ENCODE peak calls at places on chromosomes 16 and 17, in ten cellular contexts. Q is fibroblast of lung; S is upper lobe of right lung; O is heart right ventricle; Z is esophagus muscularis mucosa; D is transverse colon; H is fibroblast of pulmonary artery; G is activated CD8-positive, alpha-beta T cell treated with anti-CD3 and anti-CD28 coated beads for 36 hours; K is AG04450; Y is lower leg skin. N is an unnamed sample.
A peak's percentile ranks its signal among the peaks of the same experiment; 100 is the strongest.

GRCh38 chr17:28967240-28968135 is 16.2 kb upstream of the PHF12 start:
- DNase-seq in Q (no peak), S (no peak), O (no peak), Z (no peak), D (no peak), H (no peak), G (no peak), K (no peak), Y (no peak), N (no peak)

GRCh38 chr16:84566580-84567244 is 51.2 kb downstream of the COTL1 start:
- DNase-seq in Q (no peak), S (no peak), O (no peak), Z (no peak), D (no peak), H (no peak), G (no peak), K (no peak), Y (no peak), N (no peak)

GRCh38 chr17:29723283-29724047 is 100.8 kb upstream of the CORO6 start:
- DNase-seq in Q (no peak), S (no peak), O (no peak), Z (peak; percentile 8), D (no peak), H (no peak), G (peak; percentile 36), K (no peak), Y (no peak), N (no peak)

GRCh38 chr16:84055366-84055765 is 12.8 kb upstream of the SLC38A8 start:
- DNase-seq in Q (no peak), S (peak; percentile 46), O (peak; percentile 54), Z (no peak), D (no peak), H (no peak), G (no peak), K (no peak), Y (no peak), N (peak; percentile 59)

GRCh38 chr17:16479264-16479663 is 12.7 kb downstream of the LRRC75A start:
- DNase-seq in Q (no peak), S (no peak), O (no peak), Z (no peak), D (no peak), H (no peak), G (no peak), K (no peak), Y (no peak), N (no peak)

GRCh38 chr17:40016692-40017000 is 1.4 kb downstream of the CSF3 start:
- DNase-seq in Q (no peak), S (no peak), O (no peak), Z (no peak), D (no peak), H (no peak), G (no peak), K (no peak), Y (no peak), N (no peak)

GRCh38 chr17:42049834-42050359 is 504 bp downstream of the C17orf113 start:
- DNase-seq in Q (no peak), S (no peak), O (no peak), Z (no peak), D (no peak), H (no peak), G (no peak), K (no peak), Y (no peak), N (no peak)

GRCh38 chr17:33389506-33390141 is 96.5 kb upstream of the ASIC2 start:
- DNase-seq in Q (no peak), S (no peak), O (no peak), Z (no peak), D (no peak), H (peak; percentile 52), G (no peak), K (no peak), Y (no peak), N (no peak)

GRCh38 chr16:66131156-66131807 is 235.2 kb upstream of the CDH5 start:
- DNase-seq in Q (no peak), S (no peak), O (no peak), Z (no peak), D (no peak), H (no peak), G (no peak), K (no peak), Y (no peak), N (no peak)

GRCh38 chr16:66129196-66129595 is 237.3 kb upstream of the CDH5 start:
- DNase-seq in Q (no peak), S (no peak), O (no peak), Z (no peak), D (no peak), H (no peak), G (no peak), K (no peak), Y (no peak), N (no peak)

GRCh38 chr16:66130296-66130910 is 236.1 kb upstream of the CDH5 start:
- DNase-seq in Q (peak; percentile 82), S (no peak), O (no peak), Z (no peak), D (no peak), H (peak; percentile 81), G (no peak), K (peak; percentile 87), Y (no peak), N (no peak)

GRCh38 chr16:66127459-66128362 is 238.8 kb upstream of the CDH5 start:
- DNase-seq in Q (no peak), S (no peak), O (peak; percentile 19), Z (no peak), D (no peak), H (peak; percentile 69), G (no peak), K (no peak), Y (peak; percentile 36), N (no peak)

GRCh38 chr16:66128363-66128725 is 238.1 kb upstream of the CDH5 start:
- DNase-seq in Q (no peak), S (no peak), O (no peak), Z (no peak), D (no peak), H (no peak), G (no peak), K (no peak), Y (no peak), N (no peak)
- TF ChIP-seq CTCF in Q (no peak), S (no peak), O (no peak), Z (no peak), D (no peak), H (no peak), G (no peak), K (no peak), Y (no peak), N (no peak)

DNA sequence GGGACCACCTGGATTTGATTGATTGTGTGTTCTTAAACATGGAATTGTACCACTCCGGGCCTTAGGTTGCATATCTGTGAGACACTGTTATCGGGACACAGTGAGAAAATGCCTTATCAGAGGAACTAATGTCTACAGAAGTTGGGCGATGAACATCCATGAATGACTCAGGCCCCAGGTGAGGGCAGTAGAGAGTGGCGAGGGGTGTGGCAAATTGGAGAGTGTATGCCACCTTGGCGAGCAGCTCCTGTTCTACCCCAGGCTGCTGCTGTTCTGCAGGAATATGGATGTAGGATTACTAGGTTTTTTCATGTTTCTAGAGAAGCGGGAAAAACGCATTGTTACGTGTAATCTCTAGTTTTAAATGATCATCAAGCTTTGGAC is 38.8 kb downstream of the CLEC16A start:
- DNase-seq in Q (no peak), S (no peak), O (no peak), Z (no peak), D (peak; percentile 31), H (no peak), G (peak; percentile 28), K (no peak), Y (no peak), N (no peak)
- TF ChIP-seq CTCF in Q (no peak), S (no peak), O (no peak), Z (no peak), D (no peak), H (no peak), G (no peak), K (peak; percentile 4), Y (no peak), N (peak; percentile 26)

DNA sequence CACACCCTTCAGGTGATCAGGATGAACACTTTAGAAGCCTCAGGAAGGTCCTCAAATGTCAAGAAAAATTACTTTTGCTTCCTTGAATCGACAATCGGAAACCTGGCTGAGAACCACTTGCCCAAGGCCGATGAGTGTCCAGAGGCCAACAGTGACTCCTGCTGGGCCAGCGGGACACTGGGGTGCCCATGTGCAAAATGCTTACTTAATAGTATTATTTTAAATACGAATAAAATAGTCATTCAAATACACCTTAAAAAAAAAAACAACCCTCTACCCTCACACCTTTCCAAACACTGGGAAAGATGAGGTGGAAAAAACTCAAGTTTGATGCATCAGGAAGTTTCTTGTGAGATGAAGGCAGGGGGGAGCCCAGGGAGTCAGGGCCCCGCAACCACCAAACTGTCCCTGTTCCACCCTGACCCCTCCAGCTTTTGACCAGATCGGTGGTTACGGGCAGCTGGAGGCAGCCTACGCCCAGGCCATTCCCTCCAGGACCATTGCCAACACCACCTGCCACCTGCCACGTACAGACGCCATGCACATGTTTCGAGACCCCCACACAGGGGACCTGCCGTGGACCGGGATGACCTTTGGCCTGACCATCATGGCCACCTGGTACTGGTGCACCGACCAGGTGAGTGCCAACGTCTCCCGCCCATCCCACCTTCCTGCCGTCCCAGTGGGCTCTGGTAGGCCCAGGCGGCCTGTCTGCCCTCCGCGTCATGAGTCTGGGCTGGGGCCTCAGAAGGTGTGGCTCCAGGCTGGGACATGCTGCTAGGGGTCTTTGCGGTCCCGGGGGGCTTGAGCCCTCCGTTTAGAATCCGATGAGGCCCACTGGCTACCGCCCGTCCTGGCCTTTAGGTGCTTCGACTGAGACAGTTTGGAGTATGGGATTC is 18.9 kb downstream of the SLC5A10 start:
- DNase-seq in Q (no peak), S (no peak), O (no peak), Z (no peak), D (no peak), H (no peak), G (no peak), K (no peak), Y (no peak), N (no peak)
- TF ChIP-seq CTCF in Q (peak; percentile 4), S (no peak), O (no peak), Z (no peak), D (no peak), H (no peak), G (no peak), K (peak; percentile 25), Y (no peak), N (peak; percentile 47)

GRCh38 chr17:18089613-18090012 is 1.9 kb downstream of the DRG2 start:
- DNase-seq in Q (no peak), S (no peak), O (no peak), Z (no peak), D (no peak), H (no peak), G (no peak), K (no peak), Y (no peak), N (no peak)

GRCh38 chr17:18099516-18099915 is 9.0 kb upstream of the MYO15A start:
- DNase-seq in Q (no peak), S (no peak), O (no peak), Z (no peak), D (no peak), H (no peak), G (no peak), K (no peak), Y (no peak), N (no peak)

GRCh38 chr17:18087610-18088491 is at the start of gene DRG2:
- DNase-seq in Q (peak; percentile 93), S (peak; percentile 94), O (peak; percentile 92), Z (peak; percentile 97), D (peak; percentile 94), H (peak; percentile 94), G (peak; percentile 91), K (peak; percentile 76), Y (peak; percentile 84), N (peak; percentile 98)

GRCh38 chr17:18094409-18094807 is 6.7 kb downstream of the DRG2 start:
- DNase-seq in Q (no peak), S (no peak), O (no peak), Z (no peak), D (no peak), H (no peak), G (no peak), K (no peak), Y (no peak), N (no peak)

GRCh38 chr17:18093616-18094408 is 6.1 kb downstream of the DRG2 start:
- DNase-seq in Q (peak; percentile 75), S (no peak), O (peak; percentile 44), Z (no peak), D (no peak), H (peak; percentile 87), G (peak; percentile 51), K (peak; percentile 26), Y (no peak), N (no peak)
- TF ChIP-seq CTCF in Q (peak; percentile 58), S (peak; percentile 29), O (peak; percentile 25), Z (no peak), D (no peak), H (peak; percentile 67), G (no peak), K (peak; percentile 56), Y (no peak), N (peak; percentile 68)